ENCODE peak calls at places on chromosome X, in eight cellular contexts. J is suprapubic skin, I is transverse colon, U is IMR-90, L is spleen, F is HCT116, S is tibial nerve, W is GM12892. B is an unnamed sample.

GRCh38 chrX:53831662-53832635 is 145.4 kb upstream of the HUWE1 start:
- DNase-seq in S (peak; percentile 10), J (no peak), W (no peak), U (peak; percentile 7), F (peak; percentile 28), L (no peak), I (peak; percentile 33), B (no peak)

GRCh38 chrX:40434947-40435346 is 145.8 kb upstream of the ATP6AP2 start:
- DNase-seq in I (no peak), F (no peak), J (no peak), W (no peak), S (peak; percentile 5), U (peak; percentile 1), L (no peak), B (no peak)

GRCh38 chrX:30067677-30068076 is 147.7 kb upstream of the MAGEB2 start:
- DNase-seq in W (no peak), J (no peak), L (no peak), F (no peak), I (no peak), S (no peak), U (no peak), B (no peak)

GRCh38 chrX:101550825-101551767 is 749 bp downstream of the ARMCX1 start:
- DNase-seq in I (no peak), F (no peak), S (peak; percentile 48), L (no peak), J (peak; percentile 76), U (peak; percentile 20), W (no peak), B (no peak)

GRCh38 chrX:54042609-54043010 is 1.7 kb downstream of the PHF8 start:
- DNase-seq in F (peak; percentile 4), U (peak; percentile 63), S (peak; percentile 18), I (peak; percentile 33), J (peak; percentile 62), W (peak; percentile 30), L (peak; percentile 82), B (no peak)

GRCh38 chrX:39519213-39519544 is 578.6 kb downstream of the BCOR start:
- DNase-seq in L (no peak), U (no peak), I (no peak), F (no peak), W (no peak), S (peak; percentile 15), J (no peak), B (peak; percentile 31)

GRCh38 chrX:68826113-68826980 is 2.5 kb upstream of the EFNB1 start:
- DNase-seq in J (no peak), L (no peak), F (no peak), U (no peak), W (peak; percentile 2), I (no peak), S (no peak), B (no peak)

GRCh38 chrX:118807151-118808017 is 16.2 kb upstream of the ZCCHC12 start:
- DNase-seq in W (no peak), U (peak; percentile 52), J (no peak), F (peak; percentile 15), L (peak; percentile 72), I (peak; percentile 47), S (peak; percentile 16), B (peak; percentile 35)

GRCh38 chrX:105765691-105766090 is 56.6 kb upstream of the NRK start:
- DNase-seq in S (no peak), I (no peak), W (no peak), F (no peak), J (no peak), U (no peak), L (no peak), B (no peak)

GRCh38 chrX:150664290-150664689 is 28.9 kb upstream of the MTMR1 start:
- DNase-seq in I (no peak), S (no peak), L (no peak), F (no peak), W (no peak), U (no peak), J (no peak), B (peak; percentile 76)

GRCh38 chrX:120560405-120560841 is 339 bp downstream of the CUL4B start:
- DNase-seq in J (no peak), U (peak; percentile 39), I (peak; percentile 43), S (peak; percentile 28), F (no peak), W (no peak), L (peak; percentile 76), B (peak; percentile 36)

GRCh38 chrX:71612256-71612655 is 6.1 kb downstream of the CXCR3 start:
- DNase-seq in W (no peak), J (no peak), I (no peak), L (no peak), S (no peak), F (no peak), U (no peak), B (no peak)
- TF ChIP-seq POLR2A in W (no peak), J (no peak), I (no peak), L (no peak), S (no peak), F (no peak), U (no peak), B (no peak)

GRCh38 chrX:670596-670995 is 40.0 kb downstream of the SHOX start:
- DNase-seq in F (no peak), L (no peak), S (no peak), I (no peak), J (no peak), U (no peak), W (no peak), B (no peak)

GRCh38 chrX:675896-676295 is 45.3 kb downstream of the SHOX start:
- DNase-seq in W (no peak), L (peak; percentile 38), U (no peak), F (no peak), I (no peak), J (no peak), S (no peak), B (no peak)

GRCh38 chrX:677376-677775 is 46.8 kb downstream of the SHOX start:
- DNase-seq in W (no peak), S (no peak), F (no peak), I (no peak), L (peak; percentile 71), U (no peak), J (no peak), B (no peak)

GRCh38 chrX:675279-675886 is 44.8 kb downstream of the SHOX start:
- DNase-seq in L (no peak), I (no peak), S (no peak), F (no peak), W (no peak), U (no peak), J (no peak), B (no peak)

DNA sequence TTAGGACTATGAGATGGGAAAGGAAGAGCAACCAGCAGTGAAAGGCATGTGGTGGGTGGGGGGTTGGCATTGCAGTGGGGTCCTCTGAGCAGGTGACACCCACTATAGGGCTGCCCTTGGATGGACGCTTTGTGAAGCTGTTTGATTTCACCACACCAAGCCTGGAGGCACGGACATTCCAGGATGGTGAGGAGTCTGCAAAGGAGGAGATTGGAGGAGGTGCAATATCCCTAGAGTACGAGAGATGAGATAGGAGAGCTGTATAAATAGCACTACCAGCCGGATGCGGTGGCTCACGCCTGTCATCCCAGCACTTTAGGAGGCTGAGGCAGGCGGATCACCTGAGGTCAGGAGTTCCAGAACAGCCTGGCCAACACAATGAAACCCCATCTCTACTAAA is 42.3 kb downstream of the SHOX start:
- DNase-seq in I (no peak), W (no peak), F (no peak), U (no peak), J (no peak), S (no peak), L (no peak), B (no peak)
- TF ChIP-seq POLR2A in I (no peak), W (no peak), F (no peak), U (no peak), J (no peak), S (no peak), L (no peak), B (no peak)

DNA sequence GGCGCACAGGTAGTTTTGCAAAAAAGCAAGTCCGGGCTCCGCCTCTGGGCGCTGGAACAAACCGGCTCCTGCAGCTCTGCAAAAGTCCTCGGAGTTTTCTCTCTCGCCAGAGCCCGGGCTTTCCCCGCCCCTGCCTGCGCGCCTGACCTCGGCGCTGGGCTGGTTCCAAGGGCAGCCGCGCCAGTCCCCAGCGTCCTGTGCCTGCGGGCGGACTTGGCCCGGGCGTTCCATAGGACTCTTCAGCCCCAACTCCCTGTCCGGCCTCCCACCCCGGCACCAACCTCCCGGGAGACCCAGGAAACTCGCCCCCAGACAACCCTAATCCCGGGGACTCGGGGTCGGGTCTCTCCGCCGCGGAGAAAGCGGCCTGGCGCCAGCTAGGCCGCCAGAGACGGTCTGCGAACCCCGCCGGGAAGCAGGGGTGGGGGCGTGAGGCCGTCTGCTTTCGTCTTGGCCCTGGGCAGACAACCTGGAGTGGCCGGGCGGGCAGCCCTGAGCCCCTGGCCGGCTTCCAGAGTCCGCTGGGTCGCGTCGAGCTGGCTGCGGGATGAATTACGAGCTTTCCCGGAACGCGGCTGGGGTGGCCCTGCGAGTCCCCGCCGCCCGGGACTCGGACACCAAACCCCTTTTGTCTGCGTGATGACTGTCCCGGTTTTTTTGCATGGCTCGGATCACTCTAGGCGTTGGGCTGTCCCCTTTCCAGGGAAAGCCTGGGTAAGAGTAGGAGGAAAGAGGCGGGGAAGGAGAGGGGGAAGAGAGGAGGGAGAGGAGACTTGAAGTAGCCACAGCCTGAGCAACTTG is 971 bp downstream of the MXRA5 start:
- DNase-seq in U (no peak), F (no peak), W (no peak), I (no peak), S (no peak), J (no peak), L (peak; percentile 76), B (peak; percentile 58)
- TF ChIP-seq POLR2A in U (no peak), F (no peak), W (no peak), I (no peak), S (no peak), J (no peak), L (no peak), B (no peak)

DNA sequence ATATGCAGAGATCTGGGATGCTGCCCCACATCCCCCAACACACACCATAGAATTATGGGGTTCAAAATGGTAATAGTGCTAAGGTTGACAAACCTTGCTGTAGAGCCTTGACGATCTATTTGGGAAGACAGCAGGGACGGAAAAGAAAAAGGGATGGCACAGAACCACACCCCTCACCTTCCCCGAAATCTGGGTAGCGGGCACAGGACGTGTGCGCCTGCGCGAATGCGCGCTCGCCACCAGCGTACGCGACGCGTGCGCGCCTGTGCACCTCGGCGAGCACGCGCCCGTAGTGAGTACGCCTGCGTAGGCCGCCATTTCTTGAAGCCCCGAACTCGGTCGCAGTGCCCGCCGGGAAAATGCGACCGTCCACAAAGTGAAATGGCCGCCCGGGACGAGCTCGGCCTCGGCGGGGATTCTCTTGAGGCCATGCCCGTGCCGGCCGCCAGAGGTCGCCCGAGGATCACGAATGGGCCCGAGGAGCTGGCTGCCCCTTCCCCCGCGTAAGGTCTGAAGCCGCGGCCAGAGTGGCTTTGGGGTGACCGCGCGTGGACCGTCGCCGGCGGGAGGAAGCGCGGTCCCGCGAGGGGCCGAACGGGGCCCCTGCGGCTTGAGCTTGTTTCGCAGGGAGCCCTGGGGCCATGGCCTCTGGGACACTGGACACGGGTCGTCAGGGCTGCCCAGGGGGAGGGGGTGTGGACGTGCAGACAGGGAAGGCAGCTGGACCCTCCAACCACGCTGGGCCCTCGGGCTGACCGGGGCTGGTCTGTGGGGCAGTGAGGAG is 43.7 kb downstream of the ZNF185 start:
- DNase-seq in W (peak; percentile 88), J (peak; percentile 93), I (peak; percentile 92), S (peak; percentile 82), U (peak; percentile 89), F (peak; percentile 77), L (peak; percentile 97), B (peak; percentile 92)
- TF ChIP-seq POLR2A in W (peak; percentile 71), J (no peak), I (no peak), S (no peak), U (peak; percentile 26), F (no peak), L (no peak), B (no peak)